ENCODE peak calls at places on chromosomes 5 and 9, in four cellular contexts. S, X, R and O are unnamed samples.

GRCh38 chr5:143161893-143162520 is 241.5 kb downstream of the NR3C1 start:
- DNase-seq in S (no peak), X (no peak), R (peak; percentile 70), O (no peak)

GRCh38 chr9:36007309-36007708 is 29.4 kb upstream of the RECK start:
- DNase-seq in S (no peak), X (no peak), R (no peak), O (no peak)

GRCh38 chr5:180817847-180818246 is 15.2 kb upstream of the MGAT1 start:
- DNase-seq in S (no peak), X (no peak), R (no peak), O (no peak)

GRCh38 chr5:178394074-178394473 is 161.5 kb upstream of the PHYKPL start:
- DNase-seq in S (no peak), X (no peak), R (no peak), O (no peak)

GRCh38 chr9:127055745-127056402 is 66.6 kb downstream of the ANGPTL2 start:
- DNase-seq in S (no peak), X (no peak), R (no peak), O (no peak)

GRCh38 chr5:166909040-166909439 is 1382.4 kb upstream of the WWC1 start:
- DNase-seq in S (no peak), X (no peak), R (no peak), O (no peak)

GRCh38 chr9:115882911-115883310 is 270.7 kb upstream of the PAPPA start:
- DNase-seq in S (no peak), X (no peak), R (no peak), O (peak; percentile 22)

GRCh38 chr5:154712518-154713437 is 42.4 kb upstream of the LARP1 start:
- DNase-seq in S (peak; percentile 86), X (peak; percentile 95), R (no peak), O (peak; percentile 85)

GRCh38 chr5:62647241-62647640 is 68.6 kb downstream of the LRRC70 start:
- DNase-seq in S (no peak), X (no peak), R (no peak), O (no peak)

GRCh38 chr5:41863871-41864486 is 6.2 kb downstream of the OXCT1 start:
- DNase-seq in S (no peak), X (no peak), R (no peak), O (no peak)

GRCh38 chr9:87766697-87767096 is 40.8 kb downstream of the CTSL start:
- DNase-seq in S (no peak), X (peak; percentile 62), R (peak; percentile 94), O (peak; percentile 91)

GRCh38 chr5:37905230-37905629 is 65.4 kb upstream of the GDNF start:
- DNase-seq in S (no peak), X (no peak), R (no peak), O (no peak)

GRCh38 chr5:158499680-158499998 is 600.1 kb downstream of the EBF1 start:
- DNase-seq in S (no peak), X (no peak), R (no peak), O (no peak)

GRCh38 chr5:120769291-120769872 is 305.3 kb downstream of the PRR16 start:
- DNase-seq in S (no peak), X (no peak), R (no peak), O (no peak)

GRCh38 chr5:145983461-145983860 is 47.1 kb downstream of the SH3RF2 start:
- DNase-seq in S (no peak), X (no peak), R (no peak), O (no peak)

GRCh38 chr5:98069876-98070512 is 703.5 kb upstream of the RGMB start:
- DNase-seq in S (no peak), X (no peak), R (no peak), O (no peak)

GRCh38 chr5:7902201-7902600 is 33.3 kb downstream of the MTRR start:
- DNase-seq in S (no peak), X (no peak), R (no peak), O (no peak)

GRCh38 chr5:179801304-179802206 is 5.1 kb downstream of the MGAT4B start:
- DNase-seq in S (no peak), X (peak; percentile 88), R (peak; percentile 74), O (peak; percentile 69)

GRCh38 chr5:111942214-111942613 is 185.2 kb upstream of the NREP start:
- DNase-seq in S (no peak), X (no peak), R (no peak), O (no peak)

GRCh38 chr5:82885657-82886389 is 191.4 kb downstream of the TMEM167A start:
- DNase-seq in S (no peak), X (no peak), R (no peak), O (peak; percentile 14)

GRCh38 chr5:54524704-54525103 is 7.1 kb downstream of the SNX18 start:
- DNase-seq in S (no peak), X (no peak), R (no peak), O (no peak)

GRCh38 chr5:146565764-146566163 is 49.8 kb upstream of the GPR151 start:
- DNase-seq in S (no peak), X (peak; percentile 79), R (no peak), O (peak; percentile 83)

GRCh38 chr5:160271396-160271795 is 41.0 kb downstream of the CCNJL start:
- DNase-seq in S (no peak), X (peak; percentile 55), R (no peak), O (peak; percentile 86)

GRCh38 chr9:114521846-114522245 is 16.6 kb upstream of the WHRN start:
- DNase-seq in S (no peak), X (no peak), R (no peak), O (no peak)

GRCh38 chr9:128420060-128420650 is 502 bp upstream of the CERCAM start:
- DNase-seq in S (no peak), X (no peak), R (peak; percentile 91), O (peak; percentile 56)

GRCh38 chr5:136375920-136376319 is 10.6 kb upstream of the TRPC7 start:
- DNase-seq in S (no peak), X (no peak), R (no peak), O (no peak)

GRCh38 chr5:125823572-125823971 is 599.6 kb upstream of the GRAMD2B start:
- DNase-seq in S (no peak), X (no peak), R (no peak), O (no peak)

GRCh38 chr9:122315534-122315933 is 50.9 kb downstream of the MRRF start:
- DNase-seq in S (no peak), X (no peak), R (no peak), O (peak; percentile 54)

GRCh38 chr9:5892456-5893133 is 1.9 kb downstream of the MLANA start:
- DNase-seq in S (no peak), X (no peak), R (no peak), O (no peak)

GRCh38 chr5:76819851-76820280 is 1.0 kb downstream of the F2RL1 start:
- DNase-seq in S (no peak), X (no peak), R (no peak), O (peak; percentile 46)

GRCh38 chr5:38466444-38467189 is 89.8 kb downstream of the LIFR start:
- DNase-seq in S (no peak), X (no peak), R (no peak), O (no peak)

GRCh38 chr9:107261106-107261505 is 22.0 kb upstream of the RAD23B start:
- DNase-seq in S (no peak), X (no peak), R (no peak), O (no peak)

GRCh38 chr5:137900925-137901817 is 11.9 kb downstream of the PKD2L2 start:
- DNase-seq in S (no peak), X (no peak), R (no peak), O (no peak)

GRCh38 chr5:176542596-176543427 is 5.6 kb upstream of the RNF44 start:
- DNase-seq in S (no peak), X (no peak), R (no peak), O (peak; percentile 71)

GRCh38 chr5:143140492-143141231 is 262.8 kb downstream of the NR3C1 start:
- DNase-seq in S (no peak), X (no peak), R (no peak), O (no peak)

GRCh38 chr9:86794356-86795046 is 152.8 kb downstream of the GAS1 start:
- DNase-seq in S (no peak), X (no peak), R (no peak), O (no peak)

GRCh38 chr5:34570143-34570542 is 86.0 kb upstream of the RAI14 start:
- DNase-seq in S (no peak), X (no peak), R (no peak), O (no peak)

GRCh38 chr5:34574976-34575467 is 81.1 kb upstream of the RAI14 start:
- DNase-seq in S (no peak), X (no peak), R (no peak), O (no peak)

GRCh38 chr5:34571380-34572041 is 84.6 kb upstream of the RAI14 start:
- DNase-seq in S (no peak), X (no peak), R (no peak), O (peak; percentile 33)

GRCh38 chr5:34576849-34577248 is 79.3 kb upstream of the RAI14 start:
- DNase-seq in S (no peak), X (no peak), R (no peak), O (no peak)

GRCh38 chr5:34570721-34571379 is 85.3 kb upstream of the RAI14 start:
- DNase-seq in S (no peak), X (no peak), R (no peak), O (no peak)
- H2AK5ac ChIP-seq in S (no peak overlapping the region), X (no peak overlapping the region), R (no peak overlapping the region), O (no peak overlapping the region)

GRCh38 chr5:119274024-119274766 is 81.6 kb upstream of the TNFAIP8 start:
- DNase-seq in S (no peak), X (peak; percentile 33), R (peak; percentile 94), O (peak; percentile 84)
- H3K79me2 ChIP-seq in S (no peaks in the 10 kb centered on the region), X (no peaks in the 10 kb centered on the region), R (peaks cover 10% of the 10 kb centered on the region), O (peaks cover 4% of the 10 kb centered on the region)

GRCh38 chr5:68182094-68182493 is 33.5 kb upstream of the PIK3R1 start:
- DNase-seq in S (no peak), X (no peak), R (no peak), O (no peak)

GRCh38 chr5:68180286-68181038 is 35.1 kb upstream of the PIK3R1 start:
- DNase-seq in S (no peak), X (no peak), R (peak; percentile 35), O (no peak)

GRCh38 chr5:68182534-68182933 is 33.0 kb upstream of the PIK3R1 start:
- DNase-seq in S (no peak), X (no peak), R (no peak), O (no peak)

GRCh38 chr5:68178579-68178978 is 37.0 kb upstream of the PIK3R1 start:
- DNase-seq in S (no peak), X (no peak), R (peak; percentile 79), O (no peak)

GRCh38 chr5:68181039-68181599 is 34.4 kb upstream of the PIK3R1 start:
- DNase-seq in S (no peak), X (no peak), R (peak; percentile 59), O (peak; percentile 78)
- H2AK5ac ChIP-seq in S (no peak overlapping the region), X (no peak overlapping the region), R (no peak overlapping the region), O (no peak overlapping the region)

GRCh38 chr5:14227501-14227900 is 84.4 kb downstream of the TRIO start:
- DNase-seq in S (no peak), X (no peak), R (no peak), O (no peak)

GRCh38 chr5:14228219-14228618 is 85.1 kb downstream of the TRIO start:
- DNase-seq in S (no peak), X (no peak), R (peak; percentile 40), O (no peak)

GRCh38 chr5:14226554-14226953 is 83.4 kb downstream of the TRIO start:
- DNase-seq in S (no peak), X (no peak), R (no peak), O (no peak)

GRCh38 chr5:14225173-14225834 is 82.2 kb downstream of the TRIO start:
- DNase-seq in S (no peak), X (no peak), R (no peak), O (no peak)

DNA sequence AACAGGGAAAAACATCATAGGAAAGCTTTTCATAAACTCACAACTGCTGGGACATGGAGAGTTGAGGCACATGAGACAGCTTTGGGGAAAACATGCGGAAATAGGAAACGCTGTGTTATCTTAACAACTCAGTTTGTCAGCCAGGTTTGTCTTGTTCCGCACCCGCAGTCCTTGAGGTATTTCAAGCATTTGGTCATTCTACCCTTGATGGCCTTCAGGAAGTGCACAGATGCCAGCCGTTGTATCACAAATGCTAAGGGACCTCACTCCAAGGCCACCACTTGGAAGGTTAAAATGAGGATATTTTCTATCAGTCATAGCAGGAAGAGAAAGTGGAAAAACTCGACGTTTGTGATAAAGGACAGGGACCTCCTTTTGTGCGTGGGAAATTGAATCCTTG is 83.8 kb downstream of the TRIO start:
- DNase-seq in S (no peak), X (no peak), R (peak; percentile 70), O (peak; percentile 53)
- H3K79me2 ChIP-seq in S (peaks cover 3% of the 10 kb centered on the region), X (peaks cover 12% of the 10 kb centered on the region), R (peaks cover 12% of the 10 kb centered on the region), O (peaks cover 79% of the 10 kb centered on the region)